ENCODE peak calls at places on chromosomes 4 and X, in ten cellular contexts. K, W, Z, F, V, P, H, J, O and C are unnamed samples. For H3K9me3 and H3K4me1, the result is how much of the 10 kb centered on the place peaks cover.

GRCh38 chrX:118644378-118644777 is 83.0 kb upstream of the IL13RA1 start:
- DNase-seq in K (no peak), W (peak), Z (peak), F (no peak), V (no peak), P (no peak), H (peak), J (no peak), O (no peak), C (no peak)

GRCh38 chr4:82462415-82462831 is 32.0 kb downstream of the ENOPH1 start:
- DNase-seq in K (no peak), W (peak), Z (peak), F (peak), V (peak), P (peak), H (peak), J (peak), O (peak), C (peak)

GRCh38 chr4:104591505-104591904 is 96.8 kb upstream of the CXXC4 start:
- DNase-seq in K (no peak), W (peak), Z (no peak), F (no peak), V (peak), P (peak), H (no peak), J (no peak), O (peak), C (peak)

GRCh38 chrX:155997436-155997835 is at the start of gene IL9R:
- DNase-seq in K (no peak), W (no peak), Z (no peak), F (no peak), V (no peak), P (no peak), H (no peak), J (peak), O (no peak), C (no peak)

GRCh38 chr4:139144161-139144859 is 32.7 kb downstream of the ELF2 start:
- DNase-seq in K (peak), W (peak), Z (no peak), F (peak), V (peak), P (peak), H (no peak), J (no peak), O (peak), C (peak)

GRCh38 chr4:89788243-89789072 is 48.5 kb downstream of the SNCA start:
- DNase-seq in K (no peak), W (peak), Z (no peak), F (peak), V (no peak), P (no peak), H (no peak), J (no peak), O (no peak), C (peak)

GRCh38 chrX:124280294-124280902 is 52.1 kb upstream of the TEX13D start:
- DNase-seq in K (no peak), W (no peak), Z (no peak), F (no peak), V (no peak), P (no peak), H (no peak), J (no peak), O (no peak), C (no peak)

GRCh38 chr4:76198411-76199237 is 15.0 kb downstream of the SCARB2 start:
- DNase-seq in K (no peak), W (peak), Z (no peak), F (peak), V (peak), P (peak), H (peak), J (no peak), O (peak), C (peak)

GRCh38 chr4:41856797-41857196 is 78.4 kb upstream of the TMEM33 start:
- DNase-seq in K (no peak), W (no peak), Z (no peak), F (no peak), V (no peak), P (no peak), H (no peak), J (no peak), O (no peak), C (no peak)

DNA sequence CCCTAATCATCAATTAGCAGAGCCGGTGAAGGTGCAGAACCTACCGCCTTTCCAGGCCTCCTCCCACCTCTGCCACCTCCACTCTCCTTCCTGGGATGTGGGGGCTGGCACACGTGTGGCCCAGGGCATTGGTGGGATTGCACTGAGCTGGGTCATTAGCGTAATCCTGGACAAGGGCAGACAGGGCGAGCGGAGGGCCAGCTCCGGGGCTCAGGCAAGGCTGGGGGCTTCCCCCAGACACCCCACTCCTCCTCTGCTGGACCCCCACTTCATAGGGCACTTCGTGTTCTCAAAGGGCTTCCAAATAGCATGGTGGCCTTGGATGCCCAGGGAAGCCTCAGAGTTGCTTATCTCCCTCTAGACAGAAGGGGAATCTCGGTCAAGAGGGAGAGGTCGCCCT is 3.3 kb upstream of the OPN1LW start:
- DNase-seq in K (no peak), W (no peak), Z (no peak), F (no peak), V (no peak), P (no peak), H (no peak), J (no peak), O (no peak), C (no peak)
- H3K9me3 ChIP-seq in K (under half), W (under half), Z (under half), F (under half), V (under half), P (under half), H (under half), J (under half), O (under half), C (under half)

DNA sequence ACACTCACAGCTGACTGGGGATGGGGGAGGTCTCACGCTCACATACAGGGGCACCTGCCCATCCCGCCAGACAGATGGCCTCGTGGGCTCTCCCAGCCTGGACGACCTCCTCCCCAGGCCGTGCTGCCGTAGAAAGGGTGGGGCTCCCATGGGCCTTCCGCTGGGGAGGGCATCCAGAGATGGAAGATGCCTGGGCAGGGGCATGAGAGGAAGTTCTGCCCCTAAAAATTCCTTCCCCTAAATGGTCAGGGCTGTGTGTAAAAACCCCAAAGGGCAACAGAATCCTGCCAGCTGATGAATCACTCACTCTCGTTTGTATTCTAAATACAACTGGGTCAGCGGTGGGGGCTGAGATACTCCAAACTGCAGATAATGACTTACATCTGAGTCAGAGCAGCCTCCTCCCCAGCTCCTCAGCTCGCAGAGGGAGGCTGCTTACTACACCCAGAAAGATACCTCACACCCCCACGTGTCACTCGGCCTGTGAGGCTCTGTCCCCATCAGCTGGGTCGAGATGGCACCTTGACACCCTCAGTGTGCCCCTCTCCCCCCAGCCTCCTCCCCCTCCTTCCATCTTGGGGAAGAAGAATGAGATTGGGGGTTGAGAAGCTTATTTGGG is 10.1 kb downstream of the WDR1 start:
- DNase-seq in K (peak), W (no peak), Z (no peak), F (peak), V (peak), P (no peak), H (peak), J (peak), O (no peak), C (no peak)
- H3K4me1 ChIP-seq in K (half or more), W (half or more), Z (half or more), F (under half), V (half or more), P (half or more), H (under half), J (half or more), O (under half), C (under half)

GRCh38 chrX:81874807-81875206 is 672.9 kb downstream of the SH3BGRL start:
- DNase-seq in K (no peak), W (no peak), Z (no peak), F (no peak), V (no peak), P (no peak), H (no peak), J (no peak), O (no peak), C (no peak)

GRCh38 chrX:81866873-81867272 is 665.0 kb downstream of the SH3BGRL start:
- DNase-seq in K (no peak), W (no peak), Z (no peak), F (no peak), V (no peak), P (no peak), H (no peak), J (no peak), O (no peak), C (no peak)

GRCh38 chrX:81868979-81869378 is 667.1 kb downstream of the SH3BGRL start:
- DNase-seq in K (no peak), W (no peak), Z (no peak), F (no peak), V (no peak), P (no peak), H (no peak), J (no peak), O (no peak), C (no peak)
- H3K9me3 ChIP-seq in K (under half), W (under half), Z (half or more), F (under half), V (under half), P (under half), H (under half), J (under half), O (under half), C (under half)

GRCh38 chr4:16844796-16845586 is 53.5 kb downstream of the LDB2 start:
- DNase-seq in K (no peak), W (no peak), Z (peak), F (no peak), V (no peak), P (no peak), H (no peak), J (no peak), O (peak), C (no peak)

GRCh38 chr4:16838226-16838875 is 60.1 kb downstream of the LDB2 start:
- DNase-seq in K (no peak), W (no peak), Z (no peak), F (no peak), V (no peak), P (no peak), H (no peak), J (no peak), O (no peak), C (no peak)

GRCh38 chr4:16846520-16847117 is 51.8 kb downstream of the LDB2 start:
- DNase-seq in K (no peak), W (no peak), Z (no peak), F (no peak), V (no peak), P (no peak), H (no peak), J (no peak), O (peak), C (no peak)

GRCh38 chr4:16843831-16844508 is 54.5 kb downstream of the LDB2 start:
- DNase-seq in K (no peak), W (no peak), Z (peak), F (no peak), V (no peak), P (no peak), H (no peak), J (no peak), O (no peak), C (no peak)
- H3K4me1 ChIP-seq in K (under half), W (under half), Z (under half), F (under half), V (under half), P (under half), H (under half), J (under half), O (under half), C (under half)

GRCh38 chr4:252065-252601 is 53.1 kb downstream of the ZNF732 start:
- DNase-seq in K (no peak), W (no peak), Z (no peak), F (no peak), V (no peak), P (no peak), H (no peak), J (no peak), O (no peak), C (no peak)

GRCh38 chr4:256492-256891 is 48.8 kb downstream of the ZNF732 start:
- DNase-seq in K (no peak), W (no peak), Z (no peak), F (no peak), V (no peak), P (no peak), H (no peak), J (no peak), O (no peak), C (no peak)

DNA sequence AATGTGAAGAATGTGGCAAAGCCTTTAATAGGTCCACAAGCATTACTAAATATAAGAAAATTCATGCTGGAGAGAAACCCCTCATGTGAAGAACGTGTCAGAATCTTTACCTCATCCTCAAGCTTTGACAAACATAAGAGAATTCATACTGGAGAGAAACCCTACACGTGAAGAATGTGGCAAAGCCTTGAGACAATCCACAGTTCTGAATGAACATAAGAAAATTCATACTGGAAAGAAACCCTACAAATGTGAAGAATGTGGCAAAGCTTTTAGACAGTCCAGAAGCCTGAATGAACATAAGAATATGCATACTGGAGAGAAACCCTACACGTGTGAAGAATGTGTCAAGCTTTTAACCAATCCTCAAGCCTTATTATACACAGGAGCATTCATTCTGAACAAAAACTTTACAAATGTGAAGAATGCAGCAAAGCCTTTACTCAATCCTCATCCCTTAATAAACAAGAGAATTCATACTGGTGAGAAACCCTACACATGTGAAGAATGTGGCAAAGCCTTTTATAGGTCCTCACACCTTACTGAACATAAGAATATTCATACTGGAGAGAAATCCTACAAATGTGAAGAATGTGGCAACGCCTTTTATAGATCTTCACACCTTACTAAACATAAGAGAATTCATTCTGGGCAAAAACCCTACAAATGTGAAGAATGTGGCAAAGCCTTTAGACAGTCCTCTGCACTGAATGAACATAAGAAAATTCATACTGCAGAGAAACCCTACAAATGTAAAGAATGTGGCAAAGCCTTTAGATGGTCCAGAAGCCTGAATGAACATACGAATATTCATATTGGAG is 51.1 kb downstream of the ZNF732 start:
- DNase-seq in K (no peak), W (no peak), Z (no peak), F (no peak), V (no peak), P (no peak), H (no peak), J (no peak), O (no peak), C (no peak)
- H3K9me3 ChIP-seq in K (half or more), W (under half), Z (half or more), F (under half), V (half or more), P (half or more), H (under half), J (under half), O (half or more), C (under half)

GRCh38 chr4:159400782-159401712 is 298.2 kb downstream of the RAPGEF2 start:
- DNase-seq in K (no peak), W (no peak), Z (no peak), F (no peak), V (no peak), P (no peak), H (no peak), J (no peak), O (no peak), C (no peak)

GRCh38 chr4:159396151-159396550 is 293.3 kb downstream of the RAPGEF2 start:
- DNase-seq in K (no peak), W (no peak), Z (no peak), F (no peak), V (no peak), P (no peak), H (no peak), J (no peak), O (no peak), C (no peak)

GRCh38 chr4:159395693-159396092 is 292.8 kb downstream of the RAPGEF2 start:
- DNase-seq in K (no peak), W (no peak), Z (peak), F (no peak), V (no peak), P (no peak), H (no peak), J (no peak), O (no peak), C (no peak)

GRCh38 chr4:159401791-159402380 is 299.0 kb downstream of the RAPGEF2 start:
- DNase-seq in K (no peak), W (no peak), Z (peak), F (no peak), V (no peak), P (no peak), H (no peak), J (no peak), O (peak), C (no peak)

DNA sequence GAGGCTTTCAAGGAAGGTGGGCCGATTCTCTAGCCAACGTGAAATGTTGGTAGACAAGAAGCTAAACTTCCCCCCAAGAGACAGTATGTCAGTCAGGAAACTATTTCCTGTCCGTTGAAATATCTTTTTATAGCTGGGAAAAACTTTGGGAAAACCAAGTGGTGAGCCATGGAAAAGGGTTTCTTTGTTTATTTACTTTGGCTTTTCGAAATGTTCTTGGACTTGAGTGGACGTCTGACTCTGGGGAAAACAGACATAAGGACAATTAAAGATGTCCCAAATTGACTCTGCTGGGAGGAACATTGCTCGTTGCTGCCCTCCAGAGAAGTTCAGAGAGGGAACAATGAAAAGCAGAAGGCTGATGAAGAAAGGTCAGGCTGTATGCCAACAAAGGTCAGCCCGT is 295.4 kb downstream of the RAPGEF2 start:
- DNase-seq in K (no peak), W (no peak), Z (no peak), F (no peak), V (no peak), P (no peak), H (no peak), J (no peak), O (no peak), C (no peak)
- H3K4me1 ChIP-seq in K (under half), W (under half), Z (under half), F (under half), V (under half), P (under half), H (under half), J (under half), O (under half), C (under half)